ENCODE peak calls at places on chromosomes 3 and 15, in four cellular contexts. T is activated CD8-positive, alpha-beta memory T cell treated with anti-CD3 and anti-CD28 coated beads for 1 hour; F is activated T-cell treated with anti-CD3 and anti-CD28 coated beads for 1 hour; M is HuH-7. R is an unnamed sample.

GRCh38 chr3:172357850-172358754 is 90.2 kb downstream of the GHSR start:
- DNase-seq in T (no peak), F (no peak), M (no peak), R (no peak)

GRCh38 chr15:64209680-64210334 is 47.0 kb upstream of the PPIB start:
- DNase-seq in T (no peak), F (no peak), M (peak), R (peak)

GRCh38 chr3:106825962-106826605 is 551.2 kb upstream of the CCDC54 start:
- DNase-seq in T (no peak), F (no peak), M (no peak), R (no peak)

GRCh38 chr3:35679409-35680080 is 40.2 kb downstream of the ARPP21 start:
- DNase-seq in T (no peak), F (no peak), M (no peak), R (no peak)

GRCh38 chr3:127170794-127171193 is 22.1 kb upstream of the PRR23E start:
- DNase-seq in T (no peak), F (no peak), M (no peak), R (no peak)

GRCh38 chr15:43776718-43777292 is at the start of gene ELL3:
- DNase-seq in T (peak), F (peak), M (peak), R (peak)

GRCh38 chr3:107892960-107893359 is 197.9 kb downstream of the CD47 start:
- DNase-seq in T (no peak), F (no peak), M (no peak), R (no peak)

GRCh38 chr15:38795471-38796245 is 231.0 kb upstream of the RASGRP1 start:
- DNase-seq in T (no peak), F (no peak), M (no peak), R (no peak)

GRCh38 chr3:126116526-126116925 is 32.6 kb upstream of the SLC41A3 start:
- DNase-seq in T (no peak), F (no peak), M (no peak), R (no peak)

GRCh38 chr3:12994357-12994606 is 78.9 kb downstream of the IQSEC1 start:
- DNase-seq in T (no peak), F (no peak), M (peak), R (no peak)

GRCh38 chr3:169529013-169529412 is 134.5 kb downstream of the MECOM start:
- DNase-seq in T (no peak), F (no peak), M (no peak), R (no peak)

GRCh38 chr3:126895178-126896066 is 87.5 kb upstream of the PLXNA1 start:
- DNase-seq in T (no peak), F (no peak), M (no peak), R (no peak)

GRCh38 chr3:172201136-172201989 is 162.0 kb downstream of the FNDC3B start:
- DNase-seq in T (no peak), F (no peak), M (no peak), R (no peak)

R was measured in HepG2.